ENCODE peak calls at places on chromosome 19, in ten cellular contexts. G, H, R, V, P, I, O, E, D and C are unnamed samples.

GRCh38 chr19:48962029-48962848 is 2.9 kb upstream of the FTL start:
- DNase-seq in G (peak; percentile 45), H (no peak), R (peak; percentile 52), V (peak; percentile 59), P (no peak), I (no peak), O (peak; percentile 33), E (no peak), D (peak; percentile 83), C (peak; percentile 80)

GRCh38 chr19:5166262-5166661 is 174.3 kb downstream of the PTPRS start:
- DNase-seq in G (no peak), H (no peak), R (no peak), V (peak; percentile 87), P (no peak), I (peak; percentile 75), O (peak; percentile 29), E (peak; percentile 67), D (no peak), C (peak; percentile 60)

GRCh38 chr19:19257836-19258588 is 15.1 kb downstream of the TM6SF2 start:
- DNase-seq in G (no peak), H (no peak), R (no peak), V (no peak), P (no peak), I (no peak), O (no peak), E (no peak), D (no peak), C (peak; percentile 77)

GRCh38 chr19:48540110-48540509 is 11.9 kb upstream of the SULT2B1 start:
- DNase-seq in G (no peak), H (no peak), R (no peak), V (peak; percentile 16), P (no peak), I (no peak), O (no peak), E (no peak), D (no peak), C (peak; percentile 65)

GRCh38 chr19:18274776-18275356 is 614 bp upstream of the IQCN start:
- DNase-seq in G (peak; percentile 92), H (peak; percentile 93), R (peak; percentile 90), V (peak; percentile 96), P (peak; percentile 57), I (peak; percentile 89), O (peak; percentile 95), E (peak; percentile 78), D (no peak), C (peak; percentile 98)

GRCh38 chr19:13717194-13717643 is 47.1 kb upstream of the MRI1 start:
- DNase-seq in G (no peak), H (no peak), R (no peak), V (no peak), P (no peak), I (peak; percentile 63), O (no peak), E (peak; percentile 33), D (no peak), C (peak; percentile 25)

GRCh38 chr19:17420267-17420924 is 549 bp downstream of the MVB12A start:
- DNase-seq in G (peak; percentile 64), H (peak; percentile 78), R (peak; percentile 42), V (peak; percentile 50), P (no peak), I (no peak), O (no peak), E (no peak), D (peak; percentile 28), C (peak; percentile 84)

GRCh38 chr19:54136086-54136863 is 1.3 kb upstream of the CNOT3 start:
- DNase-seq in G (no peak), H (peak; percentile 67), R (no peak), V (peak; percentile 59), P (no peak), I (peak; percentile 16), O (peak; percentile 43), E (no peak), D (no peak), C (peak; percentile 92)

GRCh38 chr19:38115264-38115802 is 108.7 kb downstream of the DPF1 start:
- DNase-seq in G (no peak), H (no peak), R (no peak), V (no peak), P (no peak), I (no peak), O (no peak), E (no peak), D (no peak), C (no peak)

GRCh38 chr19:49896863-49897621 is at the start of gene IL4I1:
- DNase-seq in G (no peak), H (no peak), R (no peak), V (peak; percentile 28), P (peak; percentile 87), I (peak; percentile 42), O (no peak), E (peak; percentile 16), D (peak; percentile 77), C (no peak)

GRCh38 chr19:18224525-18225354 is 1.5 kb downstream of the PDE4C start:
- DNase-seq in G (peak; percentile 99), H (peak; percentile 99), R (peak; percentile 99), V (peak; percentile 100), P (peak; percentile 81), I (peak; percentile 99), O (peak; percentile 100), E (peak; percentile 93), D (peak; percentile 93), C (peak; percentile 100)

GRCh38 chr19:12884926-12885748 is 1.9 kb downstream of the KLF1 start:
- DNase-seq in G (no peak), H (peak; percentile 81), R (peak; percentile 67), V (peak; percentile 75), P (peak; percentile 88), I (peak; percentile 28), O (peak; percentile 62), E (peak; percentile 16), D (peak; percentile 85), C (peak; percentile 95)

GRCh38 chr19:39083983-39084731 is at the start of gene ACP7:
- DNase-seq in G (no peak), H (no peak), R (no peak), V (peak; percentile 43), P (peak; percentile 16), I (no peak), O (peak; percentile 21), E (no peak), D (no peak), C (peak; percentile 84)

GRCh38 chr19:38564981-38565685 is 52.6 kb downstream of the MAP4K1 start:
- DNase-seq in G (no peak), H (no peak), R (no peak), V (peak; percentile 48), P (peak; percentile 14), I (no peak), O (peak; percentile 44), E (no peak), D (no peak), C (peak; percentile 72)

DNA sequence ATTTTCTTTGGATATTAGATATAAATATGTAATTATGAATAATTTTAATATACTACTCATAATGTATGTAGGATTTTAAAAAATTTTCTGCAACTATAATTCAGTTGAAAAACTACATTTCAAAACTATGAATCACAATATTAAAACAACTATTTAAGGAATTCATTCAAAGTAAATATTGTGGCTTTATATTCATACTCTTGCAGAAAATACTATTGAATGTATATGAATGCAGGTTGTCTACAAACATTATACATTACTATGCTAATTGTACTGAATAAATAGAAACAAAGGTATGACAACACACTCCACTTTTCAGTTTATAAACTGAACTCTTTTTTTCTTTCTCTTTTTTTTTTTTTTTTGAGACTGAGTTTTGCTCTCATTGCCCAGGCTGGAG is 14.2 kb downstream of the ZNF91 start:
- DNase-seq in G (no peak), H (no peak), R (no peak), V (no peak), P (no peak), I (no peak), O (no peak), E (no peak), D (no peak), C (no peak)
- H3K9me3 ChIP-seq in G (peaks cover 5% of the 10 kb centered on the region), H (peaks cover 37% of the 10 kb centered on the region), R (peaks cover 74% of the 10 kb centered on the region), V (no peaks in the 10 kb centered on the region), P (peaks cover 56% of the 10 kb centered on the region), I (peaks cover 58% of the 10 kb centered on the region), O (peaks cover 96% of the 10 kb centered on the region), E (peaks cover 29% of the 10 kb centered on the region), D (peaks cover 64% of the 10 kb centered on the region), C (peaks cover 10% of the 10 kb centered on the region)

GRCh38 chr19:41334793-41335192 is 18.9 kb downstream of the TGFB1 start:
- DNase-seq in G (no peak), H (no peak), R (no peak), V (no peak), P (no peak), I (no peak), O (no peak), E (no peak), D (no peak), C (no peak)

GRCh38 chr19:41330476-41330875 is 20.5 kb downstream of the CCDC97 start:
- DNase-seq in G (no peak), H (no peak), R (no peak), V (no peak), P (peak; percentile 16), I (no peak), O (no peak), E (no peak), D (no peak), C (peak; percentile 72)

GRCh38 chr19:41330946-41331678 is 21.1 kb downstream of the CCDC97 start:
- DNase-seq in G (peak; percentile 23), H (no peak), R (no peak), V (no peak), P (no peak), I (no peak), O (no peak), E (no peak), D (no peak), C (peak; percentile 37)

GRCh38 chr19:41332000-41332399 is 21.7 kb downstream of the TGFB1 start:
- DNase-seq in G (no peak), H (no peak), R (no peak), V (no peak), P (no peak), I (no peak), O (no peak), E (no peak), D (no peak), C (peak; percentile 52)

GRCh38 chr19:41332468-41332867 is 21.3 kb downstream of the TGFB1 start:
- DNase-seq in G (no peak), H (no peak), R (no peak), V (no peak), P (no peak), I (no peak), O (no peak), E (no peak), D (no peak), C (peak; percentile 71)
- H3K4me3 ChIP-seq in G (no peak overlapping the region), H (no peak overlapping the region), R (no peak overlapping the region), V (no peak overlapping the region), P (no peak overlapping the region), I (no peak overlapping the region), O (no peak overlapping the region), E (no peak overlapping the region), D (no peak overlapping the region), C (no peak overlapping the region)

DNA sequence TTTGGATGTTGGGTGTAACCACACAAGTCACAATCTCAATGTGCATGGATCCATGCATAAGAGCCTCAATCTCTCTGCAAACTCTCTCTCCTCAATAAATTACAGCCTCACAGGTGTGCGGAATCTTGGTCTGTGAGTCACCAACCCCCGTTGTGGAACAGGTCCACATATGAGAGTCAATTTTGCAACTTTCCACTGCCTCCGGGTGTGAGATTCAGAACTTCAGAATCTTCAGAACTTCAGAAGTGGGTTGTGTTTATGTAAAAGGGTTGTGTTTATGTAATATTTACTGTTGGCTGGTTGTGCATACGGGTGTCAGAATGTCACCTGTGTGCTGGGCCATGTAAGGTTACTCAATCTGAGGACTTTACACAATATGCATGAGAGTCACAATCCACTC is 46.3 kb upstream of the ZNF728 start:
- DNase-seq in G (no peak), H (no peak), R (no peak), V (no peak), P (no peak), I (no peak), O (no peak), E (no peak), D (no peak), C (no peak)
- H3K9me3 ChIP-seq in G (no peaks in the 10 kb centered on the region), H (peaks cover 10% of the 10 kb centered on the region), R (no peaks in the 10 kb centered on the region), V (no peaks in the 10 kb centered on the region), P (no peaks in the 10 kb centered on the region), I (peaks cover 38% of the 10 kb centered on the region), O (peaks cover 16% of the 10 kb centered on the region), E (peaks cover 10% of the 10 kb centered on the region), D (no peaks in the 10 kb centered on the region), C (no peaks in the 10 kb centered on the region)

GRCh38 chr19:1245468-1245867 is 2.9 kb upstream of the MIDN start:
- DNase-seq in G (no peak), H (no peak), R (peak; percentile 78), V (no peak), P (no peak), I (no peak), O (no peak), E (no peak), D (no peak), C (no peak)
- H3K4me3 ChIP-seq in G (no peak overlapping the region), H (peak overlapping the region; percentile 42), R (peak overlapping the region; percentile 75), V (no peak overlapping the region), P (no peak overlapping the region), I (no peak overlapping the region), O (no peak overlapping the region), E (no peak overlapping the region), D (no peak overlapping the region), C (no peak overlapping the region)